ENCODE peak calls at places on chromosomes 3 and 15, in four cellular contexts. M is fibroblast of lung, Z is body of pancreas, G is tibial nerve. T is an unnamed sample.
A peak's percentile ranks its signal among the peaks of the same experiment; 100 is the strongest.

GRCh38 chr3:188170461-188171459 is 16.8 kb downstream of the LPP start:
- DNase-seq in M (no peak), Z (peak; percentile 32), G (no peak), T (no peak)

GRCh38 chr15:40072216-40072990 is 33.4 kb upstream of the SRP14 start:
- DNase-seq in M (no peak), Z (no peak), G (no peak), T (no peak)

GRCh38 chr15:95261546-95261945 is 1030.2 kb downstream of the MCTP2 start:
- DNase-seq in M (no peak), Z (no peak), G (no peak), T (no peak)

GRCh38 chr3:144948711-144949110 is 977.1 kb downstream of the DIPK2A start:
- DNase-seq in M (no peak), Z (no peak), G (no peak), T (no peak)

GRCh38 chr15:75693501-75694240 is 19.0 kb downstream of the CSPG4 start:
- DNase-seq in M (peak; percentile 84), Z (no peak), G (no peak), T (peak; percentile 96)

GRCh38 chr3:48695113-48695753 is 9.5 kb upstream of the NCKIPSD start:
- DNase-seq in M (peak; percentile 77), Z (peak; percentile 25), G (peak; percentile 68), T (no peak)

GRCh38 chr3:186165331-186165730 is 56.4 kb upstream of the ETV5 start:
- DNase-seq in M (peak; percentile 46), Z (no peak), G (no peak), T (no peak)

GRCh38 chr3:38960953-38961622 is 90.7 kb downstream of the SCN11A start:
- DNase-seq in M (peak; percentile 20), Z (peak; percentile 80), G (no peak), T (peak; percentile 47)

GRCh38 chr15:56150204-56150603 is 93.5 kb downstream of the RFX7 start:
- DNase-seq in M (no peak), Z (no peak), G (no peak), T (no peak)

GRCh38 chr15:88636039-88636438 is 2.8 kb upstream of the ISG20 start:
- DNase-seq in M (no peak), Z (peak; percentile 92), G (no peak), T (no peak)

GRCh38 chr3:133256787-133257483 is 142.9 kb upstream of the BFSP2 start:
- DNase-seq in M (peak; percentile 23), Z (no peak), G (no peak), T (no peak)

GRCh38 chr15:29681946-29682345 is 140.3 kb downstream of the TJP1 start:
- DNase-seq in M (no peak), Z (no peak), G (no peak), T (no peak)

GRCh38 chr15:31433101-31433500 is 106.5 kb downstream of the KLF13 start:
- DNase-seq in M (no peak), Z (no peak), G (no peak), T (no peak)

GRCh38 chr15:64934023-64934422 is 22.3 kb downstream of the ANKDD1A start:
- DNase-seq in M (no peak), Z (no peak), G (no peak), T (no peak)

GRCh38 chr3:142366434-142366833 is 81.4 kb downstream of the XRN1 start:
- DNase-seq in M (no peak), Z (no peak), G (no peak), T (no peak)

GRCh38 chr15:25736451-25736850 is 126.7 kb downstream of the ATP10A start:
- DNase-seq in M (peak; percentile 62), Z (no peak), G (no peak), T (no peak)

GRCh38 chr3:62558549-62559112 is 185.3 kb upstream of the FEZF2 start:
- DNase-seq in M (no peak), Z (peak; percentile 14), G (no peak), T (peak; percentile 28)

GRCh38 chr3:133927543-133928066 is 31.9 kb upstream of the RAB6B start:
- DNase-seq in M (peak; percentile 21), Z (peak; percentile 75), G (no peak), T (peak; percentile 46)

GRCh38 chr15:29134641-29135071 is 135.0 kb downstream of the NSMCE3 start:
- DNase-seq in M (no peak), Z (no peak), G (no peak), T (no peak)

GRCh38 chr3:125043599-125044151 is 12.1 kb downstream of the HEG1 start:
- DNase-seq in M (no peak), Z (peak; percentile 38), G (no peak), T (no peak)

GRCh38 chr3:96266395-96267187 is 547.8 kb upstream of the EPHA6 start:
- DNase-seq in M (peak; percentile 67), Z (peak; percentile 55), G (no peak), T (no peak)

GRCh38 chr3:128547368-128547987 is 54.5 kb upstream of the GATA2 start:
- DNase-seq in M (peak; percentile 84), Z (no peak), G (no peak), T (no peak)

GRCh38 chr15:88664151-88664778 is 25.4 kb downstream of the ISG20 start:
- DNase-seq in M (no peak), Z (no peak), G (no peak), T (no peak)

GRCh38 chr3:15860014-15860934 is 62.5 kb upstream of the ANKRD28 start:
- DNase-seq in M (peak; percentile 53), Z (peak; percentile 60), G (no peak), T (peak; percentile 86)

GRCh38 chr3:184335661-184336483 is 1.5 kb upstream of the FAM131A start:
- DNase-seq in M (peak; percentile 76), Z (peak; percentile 90), G (peak; percentile 82), T (peak; percentile 91)

GRCh38 chr3:186979837-186980236 is 49.5 kb downstream of the ST6GAL1 start:
- DNase-seq in M (peak; percentile 15), Z (no peak), G (no peak), T (no peak)

DNA sequence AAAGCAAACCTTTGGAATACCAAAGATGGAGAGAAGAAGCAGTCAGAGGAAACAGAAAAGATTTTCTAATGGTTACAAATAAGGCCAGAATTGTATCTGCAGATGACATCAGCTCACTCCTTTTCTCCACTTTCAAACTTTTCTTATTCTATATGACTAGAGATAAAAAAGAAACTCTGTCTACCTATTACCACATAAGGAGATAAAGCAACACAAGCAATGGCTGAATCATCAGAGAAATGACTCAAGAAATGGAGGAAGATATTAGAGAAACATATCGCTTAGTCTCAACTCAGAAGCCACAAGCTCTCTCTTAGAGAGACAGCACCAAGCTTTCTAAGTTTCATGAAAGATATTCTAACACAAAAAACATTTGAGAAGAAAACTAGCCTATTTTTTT is 784.0 kb downstream of the ZPLD1 start:
- DNase-seq in M (peak; percentile 64), Z (no peak), G (no peak), T (no peak)
- H3K27ac ChIP-seq in M (no peak overlapping the region), Z (no peak overlapping the region), G (no peak overlapping the region), T (no peak overlapping the region)

GRCh38 chr3:12891985-12892839 is 50.8 kb upstream of the RPL32 start:
- DNase-seq in M (peak; percentile 52), Z (peak; percentile 59), G (no peak), T (peak; percentile 42)
- H3K4me3 ChIP-seq in M (no peak overlapping the region), Z (no peak overlapping the region), G (no peak overlapping the region), T (no peak overlapping the region)

DNA sequence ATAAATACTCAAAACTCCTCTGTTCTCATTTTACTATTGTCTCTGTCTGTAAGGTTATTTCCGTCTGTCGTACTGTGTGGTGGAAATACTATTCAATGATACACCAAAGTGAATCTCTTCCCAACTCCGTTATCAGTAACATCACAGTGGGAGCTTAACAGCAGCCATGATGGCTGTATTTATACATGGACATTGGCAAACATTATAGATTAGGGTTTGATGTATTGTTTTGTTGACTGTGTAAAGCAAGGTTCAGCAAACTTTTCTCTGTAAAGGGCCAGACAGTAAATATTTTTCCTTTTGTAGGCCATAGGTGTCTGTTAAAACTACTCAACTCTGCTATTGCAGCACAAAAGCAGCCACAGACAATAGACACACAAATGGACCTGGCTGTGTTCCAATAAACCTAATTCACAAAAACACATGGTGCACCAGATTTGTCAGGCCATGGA is 23.2 kb downstream of the LIPC start:
- DNase-seq in M (no peak), Z (no peak), G (no peak), T (no peak)
- TF ChIP-seq CTCF in M (no peak), Z (no peak), G (no peak), T (no peak)

DNA sequence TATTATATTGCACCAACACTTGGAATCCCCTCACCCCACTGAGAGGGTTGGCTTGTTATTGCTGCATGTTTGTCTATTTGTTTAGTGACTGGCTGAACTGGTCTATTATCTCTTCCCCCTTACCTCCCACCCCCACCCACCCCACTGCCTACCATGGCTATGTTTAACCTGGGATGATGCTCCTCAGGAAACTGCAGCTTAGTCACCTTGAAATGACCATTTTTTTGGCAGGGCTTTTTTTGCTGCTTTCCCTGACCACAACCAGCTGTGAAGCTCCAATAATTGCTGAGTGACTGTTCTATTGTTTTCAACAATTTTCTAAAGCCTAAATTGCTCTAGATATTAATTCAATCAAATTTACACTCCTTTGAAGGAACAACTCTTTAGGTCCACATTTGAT is 137.9 kb upstream of the CADM2 start:
- DNase-seq in M (no peak), Z (no peak), G (no peak), T (no peak)
- H3K27ac ChIP-seq in M (no peak overlapping the region), Z (no peak overlapping the region), G (no peak overlapping the region), T (no peak overlapping the region)

GRCh38 chr15:98417346-98417745 is 231.0 kb upstream of the IGF1R start:
- DNase-seq in M (no peak), Z (no peak), G (no peak), T (no peak)

GRCh38 chr15:98421419-98422085 is 226.8 kb upstream of the IGF1R start:
- DNase-seq in M (peak; percentile 23), Z (peak; percentile 78), G (peak; percentile 55), T (peak; percentile 56)

GRCh38 chr15:98419173-98419814 is 229.0 kb upstream of the IGF1R start:
- DNase-seq in M (no peak), Z (no peak), G (no peak), T (no peak)

GRCh38 chr15:98422086-98422478 is 226.3 kb upstream of the IGF1R start:
- DNase-seq in M (no peak), Z (no peak), G (no peak), T (no peak)

DNA sequence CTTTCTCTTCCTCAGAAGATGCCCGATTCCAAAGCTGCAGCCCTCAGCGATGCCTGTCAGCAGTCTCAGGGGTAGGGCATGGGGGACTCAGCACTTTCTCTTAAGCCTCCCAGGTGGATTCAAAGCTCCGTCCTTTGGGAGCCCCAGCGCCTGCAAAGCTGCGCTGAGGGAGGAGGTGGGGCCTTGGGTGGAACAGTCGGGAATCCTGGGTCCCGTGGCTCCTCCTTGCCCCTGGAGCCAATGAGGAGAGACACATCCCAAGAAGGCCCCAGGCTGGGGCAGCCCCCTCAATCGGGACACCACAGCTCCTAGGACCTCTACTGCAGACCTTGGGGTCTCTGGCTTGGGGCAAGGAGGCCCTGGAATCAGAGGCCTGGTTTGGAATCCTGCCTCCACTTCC is 227.5 kb upstream of the IGF1R start:
- DNase-seq in M (no peak), Z (no peak), G (no peak), T (no peak)
- H3K4me3 ChIP-seq in M (no peak overlapping the region), Z (no peak overlapping the region), G (no peak overlapping the region), T (no peak overlapping the region)